ENCODE peak calls at places on chromosomes 3 and 15, in seven cellular contexts. D, B, V, Q, Y, J and S are unnamed samples.

GRCh38 chr3:172751188-172751571 is 654 bp downstream of the ECT2 start:
- DNase-seq in J (no peak), D (peak), V (no peak), Y (no peak), Q (no peak), B (peak), S (no peak)

GRCh38 chr3:54714035-54714434 is 213.8 kb downstream of the LRTM1 start:
- DNase-seq in D (no peak), Q (no peak), B (no peak), J (no peak), V (no peak), Y (no peak), S (no peak)

GRCh38 chr3:102158080-102158756 is 276.6 kb upstream of the ZPLD1 start:
- DNase-seq in Y (no peak), V (no peak), B (no peak), Q (no peak), J (no peak), D (peak), S (no peak)

GRCh38 chr3:195072916-195073564 is 197.9 kb downstream of the XXYLT1 start:
- DNase-seq in V (no peak), Y (peak), J (peak), B (no peak), Q (no peak), D (no peak), S (peak)

GRCh38 chr3:151283907-151284461 is 5.6 kb upstream of the P2RY14 start:
- DNase-seq in J (peak), D (peak), V (no peak), Q (no peak), Y (peak), B (peak), S (no peak)

GRCh38 chr3:97817965-97818364 is 3.8 kb upstream of the CRYBG3 start:
- DNase-seq in Q (no peak), B (no peak), D (no peak), Y (no peak), J (no peak), V (no peak), S (no peak)

GRCh38 chr3:72892870-72893269 is 5.0 kb downstream of the GXYLT2 start:
- DNase-seq in Y (no peak), D (no peak), B (no peak), J (no peak), Q (no peak), V (no peak), S (no peak)

GRCh38 chr3:37054370-37054769 is 61.1 kb downstream of the MLH1 start:
- DNase-seq in V (peak), Y (no peak), Q (no peak), J (no peak), B (no peak), D (peak), S (no peak)

GRCh38 chr15:88323468-88323867 is 66.9 kb upstream of the NTRK3 start:
- DNase-seq in Q (no peak), D (no peak), Y (no peak), J (no peak), V (no peak), B (no peak), S (no peak)

GRCh38 chr3:39361252-39361927 is 21.8 kb upstream of the SLC25A38 start:
- DNase-seq in D (no peak), B (no peak), J (no peak), Q (no peak), Y (no peak), V (no peak), S (no peak)

GRCh38 chr3:67292356-67293225 is 294.5 kb downstream of the KBTBD8 start:
- DNase-seq in D (no peak), V (no peak), J (no peak), Q (peak), B (peak), Y (no peak), S (no peak)

GRCh38 chr15:100889359-100890058 is 9.9 kb downstream of the ALDH1A3 start:
- DNase-seq in Q (peak), D (peak), V (no peak), Y (peak), B (peak), J (peak), S (peak)

GRCh38 chr3:8607285-8608040 is 37.1 kb downstream of the SSUH2 start:
- DNase-seq in B (peak), D (peak), J (peak), V (peak), Y (peak), Q (peak), S (no peak)

GRCh38 chr15:51883436-51883835 is 54.0 kb downstream of the TMOD3 start:
- DNase-seq in Y (no peak), J (no peak), V (no peak), Q (no peak), B (no peak), D (peak), S (no peak)

GRCh38 chr3:8845641-8846040 is 76.2 kb upstream of the OXTR start:
- DNase-seq in Y (no peak), B (no peak), D (peak), V (no peak), J (no peak), Q (no peak), S (no peak)

GRCh38 chr15:85164841-85165466 is 183.3 kb downstream of the PDE8A start:
- DNase-seq in B (peak), Y (no peak), V (no peak), J (no peak), D (no peak), Q (no peak), S (no peak)

GRCh38 chr3:46908294-46908985 is 30.9 kb downstream of the PTH1R start:
- DNase-seq in Q (peak), V (no peak), B (no peak), D (peak), Y (peak), J (no peak), S (peak)

GRCh38 chr3:171908731-171909130 is 65.6 kb downstream of the TMEM212 start:
- DNase-seq in D (no peak), J (no peak), B (no peak), V (no peak), Q (no peak), Y (no peak), S (no peak)

GRCh38 chr3:23811117-23811487 is 5.3 kb downstream of the UBE2E1 start:
- DNase-seq in V (no peak), D (no peak), Q (no peak), J (no peak), B (peak), Y (no peak), S (no peak)

GRCh38 chr3:187046033-187046432 is 93.3 kb downstream of the RPL39L start:
- DNase-seq in D (no peak), Y (no peak), V (no peak), Q (no peak), J (no peak), B (no peak), S (no peak)

GRCh38 chr3:130242850-130243569 is 102.5 kb upstream of the COL6A5 start:
- DNase-seq in D (peak), J (no peak), Y (peak), B (no peak), V (no peak), Q (no peak), S (no peak)

GRCh38 chr15:80275946-80276345 is 23.9 kb upstream of the CTXND1 start:
- DNase-seq in Y (no peak), Q (no peak), B (no peak), V (no peak), J (no peak), D (peak), S (no peak)

GRCh38 chr3:64748244-64748894 is 60.6 kb upstream of the ADAMTS9 start:
- DNase-seq in Q (no peak), Y (no peak), B (no peak), D (no peak), V (no peak), J (no peak), S (no peak)

GRCh38 chr3:160784853-160785252 is 28.8 kb downstream of the PPM1L start:
- DNase-seq in D (no peak), V (peak), Q (no peak), J (no peak), Y (no peak), B (peak), S (no peak)

GRCh38 chr3:38651153-38651789 is 1.8 kb upstream of the SCN5A start:
- DNase-seq in Y (peak), B (peak), Q (peak), J (peak), V (peak), D (peak), S (peak)

GRCh38 chr3:116863270-116863770 is 153.7 kb downstream of the TUSC7 start:
- DNase-seq in Q (no peak), J (no peak), V (no peak), D (peak), Y (no peak), B (no peak), S (no peak)

DNA sequence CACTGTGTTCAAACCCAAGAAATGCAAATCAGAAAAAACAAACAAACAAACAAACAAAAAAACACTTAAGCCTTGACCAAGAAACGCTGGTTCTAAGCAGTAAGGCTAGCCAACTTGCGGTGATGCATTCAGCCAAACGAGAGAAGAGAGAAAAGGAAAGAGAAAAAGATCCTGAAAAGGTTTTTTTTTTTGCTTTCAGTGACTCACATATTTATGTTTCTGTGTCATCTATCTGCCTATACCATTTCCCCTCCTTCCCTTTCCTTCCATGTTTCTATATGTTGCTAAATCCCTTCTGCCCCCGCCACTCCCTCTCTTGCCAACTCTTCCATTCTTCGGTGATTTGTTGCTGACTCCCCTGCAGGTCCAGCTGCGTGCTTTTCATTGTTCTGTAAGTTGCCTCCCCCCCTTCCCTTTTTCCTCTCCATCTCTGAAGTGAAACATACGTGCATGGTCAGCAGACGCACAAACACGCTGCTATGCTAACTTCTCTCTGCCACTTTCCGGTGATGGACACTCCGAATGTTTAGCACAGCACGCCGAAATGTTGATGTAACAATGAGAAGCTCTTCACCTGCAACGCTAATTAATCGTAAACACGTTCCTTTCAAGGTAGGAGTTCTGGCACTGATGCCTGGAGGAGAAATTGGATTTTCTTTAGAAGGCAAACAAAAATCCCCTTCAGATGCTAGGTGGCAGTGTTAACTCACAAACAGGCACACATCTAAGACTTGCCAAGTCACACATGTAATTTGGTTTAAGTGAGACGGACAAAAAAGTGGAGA is 154.5 kb downstream of the TUSC7 start:
- DNase-seq in V (no peak), Y (no peak), D (peak), Q (peak), J (no peak), B (no peak), S (no peak)
- H3K4me3 ChIP-seq in V (no peak), Y (peak), D (peak), Q (peak), J (no peak), B (no peak), S (peak)

GRCh38 chr15:39788800-39789565 is 6.3 kb upstream of the FSIP1 start:
- DNase-seq in B (no peak), D (peak), J (no peak), V (no peak), Y (no peak), Q (no peak), S (no peak)

GRCh38 chr15:39786444-39787056 is 3.9 kb upstream of the FSIP1 start:
- DNase-seq in B (no peak), Y (no peak), D (peak), Q (no peak), V (peak), J (no peak), S (no peak)

GRCh38 chr15:39788108-39788507 is 5.5 kb upstream of the FSIP1 start:
- DNase-seq in V (no peak), D (peak), J (no peak), Q (no peak), B (no peak), Y (no peak), S (no peak)

GRCh38 chr15:39785806-39786205 is 3.2 kb upstream of the FSIP1 start:
- DNase-seq in D (no peak), V (no peak), Q (no peak), B (no peak), J (no peak), Y (no peak), S (no peak)

GRCh38 chr15:39787479-39787878 is 4.8 kb upstream of the FSIP1 start:
- DNase-seq in V (no peak), B (no peak), Q (no peak), Y (no peak), J (no peak), D (no peak), S (no peak)
- TF ChIP-seq POLR2A in V (no peak), B (no peak), Q (no peak), Y (no peak), J (no peak), D (no peak), S (no peak)

GRCh38 chr15:34366271-34367043 is 539 bp downstream of the LPCAT4 start:
- DNase-seq in D (peak), Y (peak), J (peak), Q (peak), V (no peak), B (peak), S (peak)
- TF ChIP-seq CTCF in D (no peak), Y (no peak), J (no peak), Q (no peak), V (no peak), B (no peak), S (no peak)

GRCh38 chr3:116864627-116864927 is 155.0 kb downstream of the TUSC7 start:
- DNase-seq in Q (no peak), D (no peak), J (no peak), Y (no peak), B (no peak), V (no peak), S (no peak)
- H3K4me3 ChIP-seq in Q (no peak), D (no peak), J (no peak), Y (no peak), B (no peak), V (no peak), S (no peak)

GRCh38 chr3:189635385-189635784 is 4.2 kb downstream of the TP63 start:
- DNase-seq in V (no peak), B (no peak), Q (no peak), Y (no peak), J (no peak), D (no peak), S (no peak)
- TF ChIP-seq POLR2A in V (no peak), B (no peak), Q (no peak), Y (no peak), J (no peak), D (no peak), S (no peak)

GRCh38 chr3:196706313-196706712 is 5.7 kb downstream of the CEP19 start:
- DNase-seq in J (no peak), Q (no peak), V (no peak), B (peak), Y (no peak), D (no peak), S (no peak)

GRCh38 chr3:196707566-196707965 is 4.5 kb downstream of the CEP19 start:
- DNase-seq in V (no peak), Y (no peak), Q (no peak), B (peak), D (no peak), J (no peak), S (no peak)

GRCh38 chr3:196712514-196713413 is 587 bp downstream of the PIGX start:
- DNase-seq in B (peak), Y (peak), Q (peak), V (no peak), D (peak), J (peak), S (no peak)

GRCh38 chr3:196708467-196708866 is 3.6 kb downstream of the CEP19 start:
- DNase-seq in B (no peak), Y (no peak), V (no peak), D (no peak), J (no peak), Q (no peak), S (no peak)

GRCh38 chr3:196711838-196712513 is at the start of the genes CEP19 and PIGX:
- DNase-seq in Y (peak), V (peak), Q (peak), D (peak), J (peak), B (peak), S (peak)
- TF ChIP-seq CTCF in Y (peak), V (no peak), Q (no peak), D (no peak), J (no peak), B (peak), S (peak)

DNA sequence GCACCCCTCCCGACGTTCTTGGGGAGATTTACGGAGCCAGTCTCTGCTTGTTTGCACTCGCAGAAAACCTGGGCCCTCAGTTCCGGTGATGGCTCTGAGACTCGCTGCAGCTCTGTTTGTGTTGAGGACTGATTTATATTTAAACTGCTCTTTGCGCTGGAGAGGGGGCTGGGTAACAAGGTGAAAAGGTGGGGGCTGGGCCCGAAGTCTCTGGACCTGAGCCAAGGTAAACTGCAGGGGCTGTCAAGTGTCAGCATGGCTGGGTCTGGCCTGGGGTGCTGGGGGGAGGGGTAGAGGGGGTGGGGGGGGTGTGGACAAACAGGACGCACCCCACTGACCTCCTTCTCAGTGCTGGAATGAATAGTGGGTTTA is 643 bp upstream of the SLCO2A1 start:
- DNase-seq in Y (no peak), B (peak), J (no peak), D (no peak), V (no peak), Q (no peak), S (no peak)
- H3K4me3 ChIP-seq in Y (peak), B (peak), J (peak), D (no peak), V (peak), Q (no peak), S (peak)